ENCODE peak calls at places on chromosomes 1 and 21, in four cellular contexts. P is suprapubic skin, W is psoas muscle, D is stomach. J is an unnamed sample.

GRCh38 chr1:201026746-201027145 is 3.2 kb upstream of the KIF21B start:
- DNase-seq in D (no peak), W (no peak), P (no peak), J (no peak)

GRCh38 chr1:209257021-209257420 is 326.5 kb upstream of the CAMK1G start:
- DNase-seq in D (no peak), P (no peak), W (no peak), J (no peak)

GRCh38 chr1:32400876-32401631 is 6.8 kb upstream of the BSDC1 start:
- DNase-seq in W (peak), P (peak), D (peak), J (peak)

GRCh38 chr1:67460648-67461500 is 30.7 kb upstream of the SERBP1 start:
- DNase-seq in P (no peak), D (peak), W (peak), J (no peak)

GRCh38 chr1:149995927-149996326 is 14.6 kb downstream of the OTUD7B start:
- DNase-seq in W (no peak), D (no peak), P (no peak), J (no peak)

GRCh38 chr1:158075078-158075477 is 81.6 kb downstream of the KIRREL1 start:
- DNase-seq in P (no peak), D (no peak), W (no peak), J (no peak)

GRCh38 chr1:109274533-109275476 is 8.1 kb downstream of the PSRC1 start:
- DNase-seq in D (peak), P (peak), W (peak), J (peak)

GRCh38 chr1:174218983-174219382 is 59.7 kb downstream of the RABGAP1L start:
- DNase-seq in D (no peak), P (no peak), W (no peak), J (no peak)

GRCh38 chr1:26851106-26851684 is 11.8 kb upstream of the SFN start:
- DNase-seq in W (no peak), D (no peak), P (no peak), J (no peak)
- TF ChIP-seq CTCF in W (no peak), D (no peak), P (no peak), J (no peak)

GRCh38 chr1:153401461-153401860 is 10.6 kb upstream of the S100A8 start:
- DNase-seq in D (no peak), W (no peak), P (no peak), J (no peak)

GRCh38 chr1:153404086-153404635 is 12.2 kb upstream of the S100A7A start:
- DNase-seq in P (no peak), W (no peak), D (no peak), J (no peak)

GRCh38 chr1:153403421-153404085 is 12.7 kb upstream of the S100A8 start:
- DNase-seq in W (no peak), P (no peak), D (no peak), J (no peak)

GRCh38 chr1:153402226-153402625 is 11.4 kb upstream of the S100A8 start:
- DNase-seq in P (no peak), W (no peak), D (no peak), J (no peak)

DNA sequence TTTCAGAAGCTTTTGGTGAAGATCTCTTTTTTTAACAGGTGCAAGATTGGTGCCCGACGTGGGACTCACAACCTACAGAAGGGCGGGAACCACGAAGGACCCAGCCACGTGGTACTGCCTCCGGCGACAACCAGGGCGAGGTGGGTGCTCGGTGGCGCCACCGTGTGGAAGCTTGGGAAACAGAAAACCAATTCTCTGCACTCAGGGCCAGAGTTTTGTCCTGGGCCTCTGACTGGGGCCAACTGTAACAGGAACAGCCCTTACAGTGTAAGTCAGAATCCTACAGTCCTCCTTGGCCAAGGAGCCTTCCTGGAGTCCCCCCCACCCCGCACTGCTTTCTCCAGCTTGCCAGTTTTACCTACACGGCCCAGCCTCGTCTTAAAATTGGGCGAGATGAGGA is 11.6 kb upstream of the S100A7A start:
- DNase-seq in D (peak), W (peak), P (no peak), J (no peak)
- TF ChIP-seq CTCF in D (no peak), W (peak), P (peak), J (peak)

GRCh38 chr1:245687636-245688535 is 533.1 kb downstream of the KIF26B start:
- DNase-seq in D (no peak), P (peak), W (no peak), J (no peak)
- TF ChIP-seq CTCF in D (no peak), P (no peak), W (no peak), J (no peak)

GRCh38 chr1:82517586-82517985 is 716.9 kb downstream of the ADGRL2 start:
- DNase-seq in P (no peak), D (no peak), W (no peak), J (no peak)
- TF ChIP-seq CTCF in P (no peak), D (no peak), W (no peak), J (no peak)

GRCh38 chr1:102796429-102796828 is 311.9 kb downstream of the COL11A1 start:
- DNase-seq in P (no peak), W (no peak), D (no peak), J (no peak)

GRCh38 chr1:102790997-102791396 is 317.3 kb downstream of the COL11A1 start:
- DNase-seq in P (no peak), D (no peak), W (no peak), J (no peak)
- TF ChIP-seq CTCF in P (no peak), D (no peak), W (no peak), J (peak)

DNA sequence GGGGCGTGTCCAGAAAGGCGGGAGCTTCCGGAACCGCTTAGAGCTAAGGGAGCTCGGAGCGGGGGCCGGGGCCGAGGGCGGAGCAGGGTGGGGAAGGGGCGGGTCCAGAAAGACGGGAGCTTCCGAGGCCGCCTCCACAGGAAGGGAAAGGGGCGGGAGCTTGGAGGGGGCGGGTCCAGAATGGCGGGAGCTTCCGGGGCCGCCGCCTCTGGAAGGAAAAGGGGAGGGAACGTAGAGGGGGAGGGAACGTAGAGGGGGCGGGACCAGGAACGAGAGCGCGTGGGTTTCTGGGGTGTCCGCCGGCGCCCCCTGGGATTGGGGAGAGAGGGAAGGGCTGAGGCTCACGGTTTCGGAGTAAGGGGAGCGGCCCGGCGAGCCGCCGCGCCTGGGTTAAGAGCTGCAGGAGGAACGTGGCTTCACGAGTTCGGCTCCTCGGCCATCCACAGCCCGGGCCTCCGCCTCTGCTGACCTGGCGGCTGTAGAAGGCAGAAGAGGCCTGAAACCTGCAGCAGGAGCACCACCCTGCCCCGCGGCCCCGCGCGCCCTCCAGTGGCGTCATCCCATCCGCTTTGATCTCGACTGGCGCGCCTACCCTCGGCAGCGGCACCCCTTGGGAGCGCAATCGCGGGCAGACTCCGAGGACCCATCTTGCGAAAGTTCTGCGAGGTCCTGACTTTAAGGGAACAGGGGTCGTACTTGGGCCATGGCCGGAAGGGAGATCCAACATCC is 22.9 kb upstream of the HPDL start:
- DNase-seq in W (peak), P (peak), D (peak), J (peak)
- TF ChIP-seq CTCF in W (peak), P (peak), D (peak), J (peak)

DNA sequence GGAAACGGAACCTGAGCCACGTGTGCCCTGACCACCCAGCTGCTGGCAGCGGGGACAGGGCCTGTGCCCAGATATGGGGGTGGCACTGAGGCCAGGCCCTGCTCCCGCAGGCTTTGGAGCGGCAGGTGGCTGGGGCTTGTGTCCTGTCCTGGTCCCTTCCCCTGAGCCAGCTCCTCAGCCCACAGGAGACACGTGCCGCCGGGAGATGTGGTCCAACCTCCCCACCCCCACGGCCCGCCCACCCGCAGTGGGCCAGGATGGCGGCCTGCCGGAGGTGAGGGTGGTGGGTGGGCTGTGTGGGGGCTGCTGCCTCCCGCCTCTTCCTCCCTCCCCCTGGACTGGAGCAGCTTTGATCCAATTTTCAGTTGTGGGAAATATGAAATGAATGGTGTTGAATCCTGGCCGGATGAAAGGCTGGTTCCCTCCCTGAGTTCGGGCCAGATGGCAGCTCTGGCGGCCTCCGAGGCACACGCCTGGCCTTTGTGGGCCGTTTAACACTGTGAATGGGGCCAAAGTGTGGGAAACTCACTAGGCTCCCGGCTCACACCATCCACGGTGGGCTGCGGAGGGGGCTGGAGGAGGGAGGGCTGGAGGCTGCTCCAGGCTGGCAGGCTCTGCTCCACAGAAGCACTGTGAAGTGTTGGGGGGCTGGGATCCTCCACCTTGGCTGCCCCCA is 2.6 kb upstream of the HES5 start:
- DNase-seq in D (no peak), W (no peak), P (no peak), J (no peak)
- TF ChIP-seq CTCF in D (no peak), W (no peak), P (no peak), J (no peak)

GRCh38 chr21:29947119-29947518 is 7.3 kb upstream of the GRIK1 start:
- DNase-seq in P (no peak), D (no peak), W (no peak), J (no peak)

GRCh38 chr21:29940993-29941392 is 1.2 kb upstream of the GRIK1 start:
- DNase-seq in W (no peak), D (no peak), P (no peak), J (no peak)

GRCh38 chr21:29939859-29940245 is at the start of gene GRIK1:
- DNase-seq in D (no peak), P (no peak), W (no peak), J (peak)

GRCh38 chr21:29942033-29942432 is 2.2 kb upstream of the GRIK1 start:
- DNase-seq in D (no peak), P (no peak), W (no peak), J (no peak)

DNA sequence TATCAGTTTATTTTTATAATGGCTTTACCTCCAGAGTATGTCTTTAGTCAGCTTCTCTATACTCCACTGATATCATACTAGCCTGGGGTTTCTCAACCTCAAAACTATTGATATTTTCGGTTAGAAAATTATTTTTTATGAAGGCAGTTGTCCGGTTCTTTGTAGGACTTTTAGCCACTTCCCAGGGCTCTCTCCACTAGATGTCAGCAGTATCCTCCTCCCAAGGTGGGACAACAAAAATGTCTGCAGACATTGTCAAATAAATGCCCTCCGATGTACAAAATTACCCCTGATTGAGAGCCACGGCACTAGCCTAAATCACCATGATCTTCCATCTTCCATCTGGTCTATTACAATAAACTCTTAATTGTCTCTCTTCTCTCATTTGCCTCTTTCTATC is 4.1 kb upstream of the GRIK1 start:
- DNase-seq in W (no peak), D (no peak), P (no peak), J (no peak)
- TF ChIP-seq CTCF in W (no peak), D (no peak), P (no peak), J (peak)

DNA sequence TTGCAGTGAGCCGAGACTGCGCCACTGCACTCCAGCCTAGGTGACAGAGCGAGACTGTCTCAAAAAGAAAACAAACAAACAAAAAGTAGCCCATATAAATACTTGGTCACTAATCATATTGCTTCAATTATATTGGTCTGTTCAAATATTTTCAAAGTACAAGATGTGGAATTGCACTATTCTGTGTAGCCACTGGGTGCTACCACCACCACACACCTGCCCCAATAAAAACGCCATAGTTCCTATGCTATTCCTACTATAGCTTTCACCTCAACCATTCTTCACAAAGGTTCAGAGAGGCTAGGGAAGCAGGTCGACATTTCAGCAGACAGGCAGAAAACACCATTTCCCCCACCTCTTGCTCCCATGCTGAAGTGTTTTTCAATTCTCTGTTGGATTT is 16.7 kb downstream of the NDC1 start:
- DNase-seq in D (no peak), W (no peak), P (no peak), J (no peak)
- TF ChIP-seq CTCF in D (no peak), W (no peak), P (no peak), J (peak)